ENCODE peak calls at places on chromosomes 13 and 19, in five cellular contexts. X is neuronal stem cell, A is IMR-90, W is H9, J is mesenchymal stem cell. N is an unnamed sample.
A peak's percentile ranks its signal among the peaks of the same experiment; 100 is the strongest.

GRCh38 chr19:7917292-7918061 is 2.7 kb upstream of the SNAPC2 start:
- DNase-seq in X (no peak), A (peak; percentile 45), W (peak; percentile 71), J (peak; percentile 71), N (peak; percentile 75)

GRCh38 chr13:32837307-32837972 is 178.8 kb upstream of the KL start:
- DNase-seq in X (no peak), A (no peak), W (no peak), J (no peak), N (no peak)

GRCh38 chr13:21079761-21080730 is 18.7 kb upstream of the LATS2 start:
- DNase-seq in X (no peak), A (peak; percentile 93), W (no peak), J (peak; percentile 90), N (peak; percentile 78)

GRCh38 chr19:12952488-12953455 is 4.3 kb downstream of the GADD45GIP1 start:
- DNase-seq in X (no peak), A (peak; percentile 88), W (no peak), J (no peak), N (no peak)

GRCh38 chr19:1235625-1236538 is 1.9 kb downstream of the CBARP start:
- DNase-seq in X (no peak), A (peak; percentile 50), W (no peak), J (peak; percentile 59), N (no peak)

GRCh38 chr13:65889368-65889767 is 1340.8 kb downstream of the PCDH9 start:
- DNase-seq in X (no peak), A (peak; percentile 47), W (no peak), J (peak; percentile 11), N (no peak)

GRCh38 chr19:34193876-34194275 is 21.6 kb downstream of the LSM14A start:
- DNase-seq in X (no peak), A (no peak), W (no peak), J (no peak), N (no peak)

GRCh38 chr13:66353664-66354063 is 876.5 kb downstream of the PCDH9 start:
- DNase-seq in X (no peak), A (no peak), W (no peak), J (no peak), N (no peak)

GRCh38 chr13:109113427-109113826 is 484.0 kb downstream of the MYO16 start:
- DNase-seq in X (no peak), A (no peak), W (no peak), J (peak; percentile 18), N (no peak)

GRCh38 chr19:30419581-30420180 is 47.5 kb downstream of the ZNF536 start:
- DNase-seq in X (no peak), A (no peak), W (no peak), J (no peak), N (no peak)

GRCh38 chr19:708154-709141 is at the start of gene PALM:
- DNase-seq in X (peak; percentile 56), A (no peak), W (peak; percentile 66), J (no peak), N (peak; percentile 34)

GRCh38 chr19:40623403-40624239 is 22.5 kb downstream of the LTBP4 start:
- DNase-seq in X (no peak), A (peak; percentile 18), W (peak; percentile 97), J (peak; percentile 69), N (peak; percentile 99)

GRCh38 chr13:52025475-52026245 is 1.2 kb downstream of the UTP14C start:
- DNase-seq in X (no peak), A (no peak), W (peak; percentile 31), J (no peak), N (peak; percentile 27)

GRCh38 chr19:50269653-50270052 is 59.5 kb downstream of the KCNC3 start:
- DNase-seq in X (no peak), A (no peak), W (no peak), J (no peak), N (no peak)

GRCh38 chr13:30224732-30225131 is 82.6 kb downstream of the KATNAL1 start:
- DNase-seq in X (no peak), A (peak; percentile 30), W (no peak), J (peak; percentile 3), N (no peak)

GRCh38 chr13:43611631-43612416 is 174.9 kb downstream of the ENOX1 start:
- DNase-seq in X (no peak), A (no peak), W (no peak), J (no peak), N (no peak)

GRCh38 chr19:3760871-3761361 is 576 bp downstream of the APBA3 start:
- DNase-seq in X (no peak), A (peak; percentile 8), W (no peak), J (no peak), N (peak; percentile 14)

GRCh38 chr13:37878496-37878895 is 8.9 kb upstream of the TRPC4 start:
- DNase-seq in X (no peak), A (peak; percentile 53), W (no peak), J (peak; percentile 20), N (no peak)

GRCh38 chr13:40340368-40341085 is 325.9 kb downstream of the FOXO1 start:
- DNase-seq in X (peak; percentile 15), A (no peak), W (no peak), J (no peak), N (peak; percentile 49)
- H2AK5ac ChIP-seq in X (peak overlapping the region; percentile 12), A (no peak overlapping the region), W (no peak overlapping the region), J (no peak overlapping the region), N (no peak overlapping the region)

DNA sequence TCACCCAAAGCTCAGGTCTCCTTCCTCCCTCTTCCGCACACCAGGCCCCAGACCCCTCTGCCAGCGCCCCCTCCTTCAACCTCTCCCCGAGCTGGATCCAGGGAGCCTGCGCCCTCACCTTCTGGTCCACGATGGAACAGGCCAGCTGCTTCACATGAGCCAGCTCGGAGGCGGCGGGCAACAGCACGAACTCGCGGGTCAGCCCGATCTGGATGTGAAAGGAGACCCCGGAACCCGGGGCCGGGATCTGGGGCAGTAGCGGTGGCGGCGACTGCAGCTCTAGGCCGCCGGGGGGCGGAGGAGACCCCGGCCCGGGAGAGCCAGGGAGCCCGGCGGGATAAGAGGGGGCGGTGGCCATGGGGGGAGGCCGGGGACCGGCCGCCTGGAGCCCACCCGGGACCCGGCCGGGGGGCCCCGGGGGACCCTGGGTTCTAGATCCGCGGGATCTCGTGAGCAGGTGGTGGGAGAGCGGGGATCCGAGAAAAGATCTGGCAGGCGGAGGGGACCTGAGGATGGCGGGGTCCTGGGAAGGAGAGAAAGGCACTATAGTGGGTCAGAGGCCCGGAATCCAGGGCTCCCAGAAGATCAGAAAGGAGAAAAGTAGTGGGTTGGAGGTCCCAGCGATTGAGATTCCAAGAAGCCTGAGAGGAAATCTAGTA is 772 bp downstream of the PRKD2 start:
- DNase-seq in X (no peak), A (no peak), W (peak; percentile 48), J (peak; percentile 37), N (peak; percentile 39)
- H2AK5ac ChIP-seq in X (peak overlapping the region; percentile 89), A (no peak overlapping the region), W (no peak overlapping the region), J (no peak overlapping the region), N (no peak overlapping the region)

GRCh38 chr19:45250832-45251451 is at the start of gene MARK4:
- DNase-seq in X (peak; percentile 55), A (peak; percentile 34), W (peak; percentile 69), J (peak; percentile 61), N (peak; percentile 51)
- H2AK5ac ChIP-seq in X (peak within 1 kb of the TSS; percentile 92), A (peak within 1 kb of the TSS; percentile 21), W (no peak within 1 kb of the TSS), J (peak within 1 kb of the TSS; percentile 32), N (no peak within 1 kb of the TSS)

GRCh38 chr19:18541992-18542935 is 1.1 kb downstream of the FKBP8 start:
- DNase-seq in X (no peak), A (no peak), W (peak; percentile 40), J (no peak), N (no peak)

GRCh38 chr19:18539372-18539771 is 4.0 kb downstream of the FKBP8 start:
- DNase-seq in X (no peak), A (no peak), W (no peak), J (no peak), N (no peak)

GRCh38 chr19:18541258-18541991 is 1.9 kb downstream of the FKBP8 start:
- DNase-seq in X (no peak), A (no peak), W (no peak), J (peak; percentile 32), N (no peak)

GRCh38 chr19:18542936-18543813 is at the start of gene FKBP8:
- DNase-seq in X (peak; percentile 85), A (peak; percentile 79), W (peak; percentile 93), J (peak; percentile 86), N (peak; percentile 89)

GRCh38 chr19:18543814-18544475 is 572 bp upstream of the FKBP8 start:
- DNase-seq in X (peak; percentile 30), A (peak; percentile 40), W (peak; percentile 78), J (peak; percentile 84), N (peak; percentile 91)
- H2AK5ac ChIP-seq in X (peak overlapping the region; percentile 3), A (peak overlapping the region; percentile 59), W (no peak overlapping the region), J (no peak overlapping the region), N (no peak overlapping the region)

GRCh38 chr19:55654323-55654832 is 457 bp upstream of the U2AF2 start:
- DNase-seq in X (peak; percentile 100), A (peak; percentile 99), W (peak; percentile 99), J (peak; percentile 99), N (peak; percentile 100)
- H2AK5ac ChIP-seq in X (peak overlapping the region; percentile 86), A (peak overlapping the region; percentile 97), W (no peak overlapping the region), J (no peak overlapping the region), N (no peak overlapping the region)

DNA sequence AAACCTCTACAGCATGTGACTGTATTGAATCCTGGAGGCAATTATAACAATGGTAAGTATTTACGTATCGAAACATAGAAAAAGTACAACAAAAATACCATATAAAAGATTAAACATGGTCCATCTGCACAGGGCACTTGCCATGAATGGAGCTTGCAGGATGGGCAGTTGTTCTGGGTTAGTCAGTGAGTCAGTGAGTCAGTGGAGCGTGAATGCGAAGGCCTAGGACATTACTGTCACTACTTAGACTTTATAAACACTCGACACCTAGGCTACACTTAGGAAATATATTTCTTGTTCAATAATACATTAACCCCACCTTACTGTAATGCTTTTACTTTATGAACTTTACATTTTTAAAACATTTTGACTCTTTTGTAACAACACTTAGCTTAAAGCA is 35.6 kb upstream of the TMTC4 start:
- DNase-seq in X (no peak), A (no peak), W (no peak), J (no peak), N (no peak)
- H2AK5ac ChIP-seq in X (no peak overlapping the region), A (no peak overlapping the region), W (no peak overlapping the region), J (no peak overlapping the region), N (no peak overlapping the region)

GRCh38 chr13:101271681-101272245 is 144.5 kb downstream of the NALCN start:
- DNase-seq in X (no peak), A (no peak), W (no peak), J (no peak), N (no peak)
- H2AK5ac ChIP-seq in X (no peak overlapping the region), A (no peak overlapping the region), W (no peak overlapping the region), J (no peak overlapping the region), N (no peak overlapping the region)